ENCODE peak calls at places on chromosomes 11 and 22, in six cellular contexts. Q is esophagus squamous epithelium, A is pancreas, D is cardiac muscle cell, G is neuronal stem cell, Y is ovary. P is an unnamed sample. For H3K27me3 and H3K36me3, the result is how much of the 10 kb centered on the place peaks cover.

GRCh38 chr22:49861642-49862407 is 8.2 kb downstream of the ZBED4 start:
- DNase-seq in Q (no peak), A (no peak), D (no peak), G (no peak), Y (no peak), P (no peak)

GRCh38 chr11:68931911-68932310 is 28.2 kb downstream of the IGHMBP2 start:
- DNase-seq in Q (no peak), A (no peak), D (no peak), G (no peak), Y (no peak), P (no peak)

GRCh38 chr11:69486773-69487266 is 5.4 kb downstream of the LINC01488 start:
- DNase-seq in Q (no peak), A (no peak), D (no peak), G (no peak), Y (no peak), P (no peak)

GRCh38 chr22:38035530-38035885 is 21.7 kb upstream of the PICK1 start:
- DNase-seq in Q (no peak), A (no peak), D (no peak), G (no peak), Y (no peak), P (no peak)

GRCh38 chr11:62108017-62108750 is 15.6 kb upstream of the INCENP start:
- DNase-seq in Q (no peak), A (peak), D (peak), G (peak), Y (no peak), P (no peak)

GRCh38 chr11:11985016-11985715 is 23.3 kb downstream of the DKK3 start:
- DNase-seq in Q (no peak), A (no peak), D (no peak), G (no peak), Y (no peak), P (no peak)

GRCh38 chr11:71120346-71120963 is 131.9 kb downstream of the SHANK2 start:
- DNase-seq in Q (no peak), A (peak), D (peak), G (peak), Y (no peak), P (no peak)

GRCh38 chr11:61445535-61445934 is 15.6 kb downstream of the SDHAF2 start:
- DNase-seq in Q (no peak), A (no peak), D (no peak), G (no peak), Y (no peak), P (no peak)

GRCh38 chr11:88363566-88364169 is 26.1 kb upstream of the CTSC start:
- DNase-seq in Q (no peak), A (no peak), D (no peak), G (no peak), Y (no peak), P (no peak)

GRCh38 chr11:131064373-131064991 is 148.2 kb upstream of the SNX19 start:
- DNase-seq in Q (no peak), A (peak), D (peak), G (peak), Y (no peak), P (no peak)

GRCh38 chr11:99773646-99774045 is 752.9 kb downstream of the CNTN5 start:
- DNase-seq in Q (no peak), A (no peak), D (no peak), G (no peak), Y (no peak), P (no peak)

GRCh38 chr11:109519253-109519652 is 97.3 kb downstream of the C11orf87 start:
- DNase-seq in Q (no peak), A (no peak), D (no peak), G (no peak), Y (no peak), P (no peak)

GRCh38 chr11:26777276-26777939 is 55.5 kb upstream of the SLC5A12 start:
- DNase-seq in Q (no peak), A (no peak), D (no peak), G (no peak), Y (no peak), P (no peak)

GRCh38 chr22:35425546-35425945 is 25.6 kb downstream of the MCM5 start:
- DNase-seq in Q (no peak), A (no peak), D (no peak), G (no peak), Y (no peak), P (no peak)

GRCh38 chr11:75858613-75859012 is 43.6 kb downstream of the UVRAG start:
- DNase-seq in Q (no peak), A (no peak), D (no peak), G (no peak), Y (no peak), P (no peak)

GRCh38 chr11:3861698-3862097 is 6.2 kb downstream of the STIM1 start:
- DNase-seq in Q (no peak), A (no peak), D (no peak), G (no peak), Y (no peak), P (no peak)

GRCh38 chr11:114060402-114061052 is 1.0 kb downstream of the ZBTB16 start:
- DNase-seq in Q (no peak), A (peak), D (peak), G (peak), Y (peak), P (no peak)

GRCh38 chr11:77522215-77522614 is 48.3 kb upstream of the PAK1 start:
- DNase-seq in Q (no peak), A (no peak), D (no peak), G (no peak), Y (no peak), P (no peak)

GRCh38 chr11:62544521-62545436 is 1.8 kb downstream of the AHNAK start:
- DNase-seq in Q (no peak), A (no peak), D (no peak), G (no peak), Y (no peak), P (no peak)

GRCh38 chr11:119885067-119885466 is 156.1 kb upstream of the NECTIN1 start:
- DNase-seq in Q (no peak), A (no peak), D (peak), G (no peak), Y (no peak), P (no peak)

GRCh38 chr11:119889111-119889510 is 160.1 kb upstream of the NECTIN1 start:
- DNase-seq in Q (no peak), A (no peak), D (no peak), G (no peak), Y (no peak), P (no peak)

GRCh38 chr11:119888119-119888518 is 159.1 kb upstream of the NECTIN1 start:
- DNase-seq in Q (no peak), A (no peak), D (no peak), G (no peak), Y (no peak), P (no peak)

GRCh38 chr11:119885861-119886567 is 157.0 kb upstream of the NECTIN1 start:
- DNase-seq in Q (no peak), A (no peak), D (no peak), G (no peak), Y (no peak), P (no peak)

GRCh38 chr11:119886667-119887230 is 157.7 kb upstream of the NECTIN1 start:
- DNase-seq in Q (no peak), A (no peak), D (no peak), G (no peak), Y (no peak), P (no peak)
- H3K27me3 ChIP-seq in Q (under half), A (under half), D (under half), G (under half), Y (under half), P (under half)

DNA sequence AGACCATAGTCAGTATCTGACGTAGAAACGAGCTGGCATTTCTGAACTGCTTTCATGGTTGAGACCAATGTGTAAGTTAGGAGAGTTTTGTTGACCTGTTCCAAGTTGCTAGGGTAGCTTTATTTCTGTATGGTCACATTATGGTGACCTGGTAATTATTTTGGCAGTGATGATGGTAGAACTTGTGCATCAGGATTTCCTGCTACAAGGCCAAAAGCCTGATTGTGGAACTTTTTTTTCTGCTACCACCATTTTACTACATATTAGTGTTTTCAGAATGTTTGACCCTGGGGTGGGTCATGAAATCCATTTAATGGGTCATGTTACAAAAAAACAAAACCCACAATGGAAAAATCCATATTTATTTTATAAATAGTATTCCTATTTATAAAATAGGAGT is 18.9 kb downstream of the FBXO7 start:
- DNase-seq in Q (no peak), A (no peak), D (no peak), G (no peak), Y (no peak), P (no peak)
- H3K36me3 ChIP-seq in Q (half or more), A (under half), D (half or more), G (under half), Y (under half), P (half or more)

DNA sequence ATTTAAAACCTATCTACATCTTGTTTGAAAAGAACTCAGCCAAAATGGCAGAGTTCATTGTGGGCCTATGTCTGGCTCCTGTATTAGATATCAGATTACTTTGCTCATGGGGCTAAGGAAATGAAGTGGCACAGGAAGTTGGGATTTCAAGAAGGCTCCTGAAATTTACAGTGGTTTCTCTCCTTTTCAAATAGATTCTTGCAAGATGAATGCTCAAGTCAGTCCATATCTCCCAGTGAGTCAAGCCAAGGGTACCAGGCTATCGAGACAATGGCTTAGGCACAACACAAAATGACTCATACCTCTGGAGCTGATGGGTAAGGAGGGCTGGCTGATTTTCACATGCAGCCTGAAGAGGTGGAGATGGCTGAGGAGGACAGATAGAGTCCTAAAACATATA is 24.1 kb upstream of the APOA1 start:
- DNase-seq in Q (no peak), A (no peak), D (no peak), G (no peak), Y (no peak), P (no peak)
- H3K27ac ChIP-seq in Q (no peak), A (no peak), D (no peak), G (no peak), Y (no peak), P (no peak)

GRCh38 chr11:2100361-2101170 is 38.6 kb downstream of the IGF2 start:
- DNase-seq in Q (no peak), A (no peak), D (no peak), G (no peak), Y (peak), P (peak)

GRCh38 chr11:2099523-2100316 is 39.5 kb downstream of the IGF2 start:
- DNase-seq in Q (no peak), A (peak), D (no peak), G (no peak), Y (peak), P (no peak)

GRCh38 chr11:2102132-2102882 is 36.9 kb downstream of the IGF2 start:
- DNase-seq in Q (no peak), A (no peak), D (no peak), G (no peak), Y (no peak), P (no peak)

GRCh38 chr11:2102883-2103213 is 36.3 kb downstream of the IGF2 start:
- DNase-seq in Q (no peak), A (no peak), D (no peak), G (no peak), Y (no peak), P (no peak)

DNA sequence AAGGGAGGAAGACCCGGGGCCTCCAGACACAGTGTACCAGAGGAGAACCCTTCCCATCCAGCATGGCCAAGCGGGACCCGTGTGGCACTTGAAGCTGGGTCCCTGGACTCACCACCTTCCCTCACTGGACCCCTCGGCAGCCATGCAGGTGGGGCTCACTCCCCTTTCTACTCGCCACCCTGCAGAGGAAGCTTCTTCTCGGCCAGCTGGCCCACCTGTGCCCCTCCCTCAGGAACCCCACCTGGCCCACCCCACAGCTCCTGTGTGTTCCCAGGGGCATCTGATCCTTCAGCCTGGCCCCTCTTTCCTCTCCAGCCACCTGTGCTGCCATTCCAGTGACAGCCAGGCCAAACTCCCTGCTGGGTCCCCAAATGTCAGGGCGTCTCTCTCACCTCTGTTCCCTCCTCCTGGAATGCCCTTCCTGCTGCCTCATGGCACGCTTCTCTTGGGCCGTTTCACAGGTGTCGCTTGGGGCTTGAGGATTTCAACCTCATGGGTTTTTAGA is 38.0 kb downstream of the IGF2 start:
- DNase-seq in Q (no peak), A (no peak), D (no peak), G (no peak), Y (no peak), P (no peak)
- H3K27me3 ChIP-seq in Q (under half), A (under half), D (under half), G (under half), Y (under half), P (under half)

GRCh38 chr11:67283490-67283963 is 5.6 kb upstream of the ANKRD13D start:
- DNase-seq in Q (no peak), A (no peak), D (no peak), G (no peak), Y (peak), P (no peak)

GRCh38 chr11:67280791-67281551 is 8.1 kb upstream of the ANKRD13D start:
- DNase-seq in Q (no peak), A (no peak), D (no peak), G (no peak), Y (peak), P (peak)

GRCh38 chr11:67281552-67282150 is 7.5 kb upstream of the ANKRD13D start:
- DNase-seq in Q (no peak), A (no peak), D (no peak), G (no peak), Y (peak), P (peak)

GRCh38 chr11:67282155-67282875 is 6.8 kb upstream of the ANKRD13D start:
- DNase-seq in Q (no peak), A (no peak), D (no peak), G (no peak), Y (peak), P (peak)

DNA sequence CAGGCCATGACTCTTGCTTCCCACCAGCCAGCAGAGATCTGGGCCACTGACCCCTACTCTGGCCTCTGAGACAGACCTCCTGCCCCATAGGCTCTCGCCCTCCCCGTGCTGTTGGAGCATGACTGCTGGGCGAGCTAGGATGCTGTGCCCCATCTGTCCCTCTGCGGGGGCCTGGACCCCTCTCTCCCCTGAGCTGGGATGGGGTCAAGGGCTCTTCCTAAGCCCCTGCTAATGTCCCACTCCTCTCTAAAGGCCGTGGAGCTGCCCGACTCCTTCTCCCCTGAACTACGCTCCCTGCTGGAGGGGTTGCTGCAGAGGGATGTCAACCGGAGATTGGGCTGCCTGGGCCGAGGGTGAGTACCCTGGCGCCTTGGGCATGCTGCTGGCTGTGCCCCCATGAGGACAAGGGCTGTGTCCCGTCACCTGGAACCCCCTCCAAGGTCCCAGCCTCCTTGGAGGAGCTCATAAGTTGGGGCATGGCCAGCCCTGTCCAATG is 6.2 kb upstream of the ANKRD13D start:
- DNase-seq in Q (no peak), A (no peak), D (no peak), G (no peak), Y (peak), P (no peak)
- H3K36me3 ChIP-seq in Q (half or more), A (under half), D (under half), G (half or more), Y (under half), P (half or more)

GRCh38 chr11:47858169-47858543 is 10.0 kb upstream of the NUP160 start:
- DNase-seq in Q (no peak), A (no peak), D (no peak), G (no peak), Y (no peak), P (no peak)
- H3K27ac ChIP-seq in Q (peak), A (no peak), D (no peak), G (no peak), Y (no peak), P (no peak)

GRCh38 chr11:64608260-64608538 is 17.2 kb downstream of the SLC22A12 start:
- DNase-seq in Q (no peak), A (no peak), D (no peak), G (no peak), Y (no peak), P (no peak)
- H3K27me3 ChIP-seq in Q (under half), A (under half), D (under half), G (under half), Y (under half), P (under half)

GRCh38 chr11:56027354-56027753 is at the start of gene OR5AS1:
- DNase-seq in Q (no peak), A (no peak), D (no peak), G (no peak), Y (no peak), P (no peak)
- H3K36me3 ChIP-seq in Q (under half), A (under half), D (under half), G (under half), Y (under half), P (under half)